ENCODE peak calls at places on chromosomes 5 and 9, in six cellular contexts. E is fibroblast of lung, C is adrenal gland, K is astrocyte of the spinal cord, Y is body of pancreas, G is fibroblast of mammary gland. L is an unnamed sample.

GRCh38 chr5:10582512-10582897 is 18.6 kb downstream of the ANKRD33B start:
- DNase-seq in E (no peak), C (peak; percentile 21), K (no peak), Y (no peak), G (no peak), L (no peak)

GRCh38 chr9:37904647-37905505 is 949 bp upstream of the SLC25A51 start:
- DNase-seq in E (peak; percentile 64), C (peak; percentile 57), K (no peak), Y (no peak), G (peak; percentile 61), L (peak; percentile 67)

GRCh38 chr5:159094745-159095144 is 5.0 kb downstream of the EBF1 start:
- DNase-seq in E (peak; percentile 85), C (peak; percentile 81), K (peak; percentile 87), Y (peak; percentile 51), G (peak; percentile 95), L (no peak)

GRCh38 chr9:135015986-135016640 is 71.4 kb upstream of the OLFM1 start:
- DNase-seq in E (no peak), C (no peak), K (no peak), Y (no peak), G (no peak), L (no peak)

GRCh38 chr9:112176410-112177010 is 1.4 kb upstream of the SUSD1 start:
- DNase-seq in E (peak; percentile 25), C (peak; percentile 27), K (no peak), Y (no peak), G (no peak), L (no peak)

GRCh38 chr5:121199238-121199999 is 652.3 kb upstream of the FTMT start:
- DNase-seq in E (peak; percentile 96), C (no peak), K (peak; percentile 55), Y (no peak), G (peak; percentile 83), L (peak; percentile 90)

GRCh38 chr5:169181785-169182184 is 119.2 kb downstream of the SLIT3 start:
- DNase-seq in E (no peak), C (no peak), K (no peak), Y (no peak), G (peak; percentile 23), L (peak; percentile 43)

GRCh38 chr9:130498298-130498917 is 53.6 kb downstream of the ASS1 start:
- DNase-seq in E (no peak), C (no peak), K (no peak), Y (no peak), G (peak; percentile 39), L (peak; percentile 23)

GRCh38 chr9:93949073-93949693 is 6.0 kb downstream of the BARX1 start:
- DNase-seq in E (no peak), C (no peak), K (no peak), Y (no peak), G (no peak), L (no peak)

GRCh38 chr5:178589180-178590140 is 733 bp downstream of the COL23A1 start:
- DNase-seq in E (peak; percentile 16), C (no peak), K (no peak), Y (no peak), G (no peak), L (peak; percentile 61)

GRCh38 chr5:128358826-128359225 is 179.2 kb downstream of the FBN2 start:
- DNase-seq in E (peak; percentile 29), C (no peak), K (peak; percentile 64), Y (no peak), G (peak; percentile 53), L (peak; percentile 14)

GRCh38 chr9:117232266-117232665 is 182.6 kb downstream of the ASTN2 start:
- DNase-seq in E (no peak), C (no peak), K (no peak), Y (no peak), G (no peak), L (no peak)

GRCh38 chr5:143496928-143497327 is 93.4 kb upstream of the NR3C1 start:
- DNase-seq in E (no peak), C (no peak), K (no peak), Y (no peak), G (no peak), L (no peak)

GRCh38 chr5:142576303-142576702 is 109.6 kb downstream of the FGF1 start:
- DNase-seq in E (no peak), C (no peak), K (no peak), Y (no peak), G (no peak), L (no peak)

GRCh38 chr9:21761309-21761901 is 41.0 kb upstream of the MTAP start:
- DNase-seq in E (no peak), C (no peak), K (peak; percentile 36), Y (no peak), G (peak; percentile 15), L (no peak)

GRCh38 chr5:115601709-115602584 is at the start of gene TICAM2:
- DNase-seq in E (peak; percentile 69), C (peak; percentile 85), K (peak; percentile 74), Y (peak; percentile 57), G (peak; percentile 81), L (peak; percentile 88)

GRCh38 chr5:34996236-34996635 is 51.5 kb downstream of the AGXT2 start:
- DNase-seq in E (no peak), C (no peak), K (no peak), Y (no peak), G (no peak), L (no peak)

GRCh38 chr5:63213256-63213655 is 634.6 kb downstream of the LRRC70 start:
- DNase-seq in E (no peak), C (no peak), K (no peak), Y (no peak), G (no peak), L (no peak)
- H3K4me3 ChIP-seq in E (no peak overlapping the region), C (no peak overlapping the region), K (no peak overlapping the region), Y (no peak overlapping the region), G (no peak overlapping the region), L (no peak overlapping the region)

DNA sequence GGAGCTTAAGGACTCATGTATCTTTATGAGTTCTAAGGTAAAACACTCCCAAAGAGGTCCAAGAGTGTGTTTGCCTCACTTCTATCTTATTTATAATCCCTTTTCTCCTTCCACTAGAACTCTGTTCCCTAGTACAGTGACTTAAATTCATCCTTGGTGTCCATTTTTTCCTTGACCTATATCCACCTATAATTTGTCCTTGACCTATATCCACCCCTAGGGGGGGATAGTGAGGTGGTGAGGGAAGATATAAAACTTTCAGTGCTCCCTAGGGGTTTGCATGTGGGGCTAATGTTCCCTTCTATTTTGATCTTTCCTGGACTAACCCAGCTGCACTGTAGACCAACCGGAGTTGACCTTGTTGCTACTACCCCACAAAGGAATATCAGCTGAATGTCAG is 83.5 kb upstream of the GNAQ start:
- DNase-seq in E (no peak), C (no peak), K (no peak), Y (no peak), G (peak; percentile 9), L (peak; percentile 15)
- TF ChIP-seq CTCF in E (peak; percentile 30), C (peak; percentile 12), K (peak; percentile 34), Y (no peak), G (peak; percentile 44), L (peak; percentile 12)

DNA sequence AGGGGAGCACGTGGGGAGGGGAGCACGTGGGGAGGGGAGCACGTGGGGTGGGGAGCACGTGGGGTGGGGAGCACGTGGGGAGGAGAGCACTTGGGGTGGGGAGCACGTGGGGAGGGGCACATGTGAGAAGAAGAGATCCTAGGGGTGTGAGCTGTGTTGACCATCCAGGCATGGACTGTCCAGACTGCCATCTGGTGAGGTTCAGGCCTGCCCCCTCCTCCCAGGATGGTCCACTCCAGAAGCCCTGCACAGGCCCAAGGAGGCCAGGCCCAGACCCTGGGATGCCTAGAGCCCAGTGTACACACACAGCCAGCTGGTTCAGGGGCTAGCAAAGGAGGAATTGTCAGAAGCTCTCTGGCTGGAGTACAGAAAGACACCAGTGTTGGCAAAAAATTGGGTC is 2.3 kb downstream of the SNAPC4 start:
- DNase-seq in E (no peak), C (no peak), K (no peak), Y (no peak), G (no peak), L (no peak)
- H3K4me3 ChIP-seq in E (no peak overlapping the region), C (no peak overlapping the region), K (no peak overlapping the region), Y (no peak overlapping the region), G (no peak overlapping the region), L (no peak overlapping the region)

GRCh38 chr5:78631931-78632330 is 16.6 kb downstream of the LHFPL2 start:
- DNase-seq in E (no peak), C (no peak), K (no peak), Y (no peak), G (no peak), L (no peak)

GRCh38 chr5:78636682-78637081 is 11.9 kb downstream of the LHFPL2 start:
- DNase-seq in E (no peak), C (no peak), K (no peak), Y (no peak), G (no peak), L (no peak)

GRCh38 chr5:78632467-78632866 is 16.1 kb downstream of the LHFPL2 start:
- DNase-seq in E (no peak), C (no peak), K (no peak), Y (no peak), G (no peak), L (no peak)

GRCh38 chr5:78633710-78634109 is 14.9 kb downstream of the LHFPL2 start:
- DNase-seq in E (peak; percentile 66), C (no peak), K (peak; percentile 77), Y (no peak), G (peak; percentile 65), L (peak; percentile 75)

GRCh38 chr5:78634634-78635033 is 13.9 kb downstream of the LHFPL2 start:
- DNase-seq in E (peak; percentile 34), C (no peak), K (no peak), Y (no peak), G (peak; percentile 46), L (peak; percentile 52)
- TF ChIP-seq CTCF in E (no peak), C (peak; percentile 31), K (peak; percentile 22), Y (no peak), G (peak; percentile 33), L (peak; percentile 7)

DNA sequence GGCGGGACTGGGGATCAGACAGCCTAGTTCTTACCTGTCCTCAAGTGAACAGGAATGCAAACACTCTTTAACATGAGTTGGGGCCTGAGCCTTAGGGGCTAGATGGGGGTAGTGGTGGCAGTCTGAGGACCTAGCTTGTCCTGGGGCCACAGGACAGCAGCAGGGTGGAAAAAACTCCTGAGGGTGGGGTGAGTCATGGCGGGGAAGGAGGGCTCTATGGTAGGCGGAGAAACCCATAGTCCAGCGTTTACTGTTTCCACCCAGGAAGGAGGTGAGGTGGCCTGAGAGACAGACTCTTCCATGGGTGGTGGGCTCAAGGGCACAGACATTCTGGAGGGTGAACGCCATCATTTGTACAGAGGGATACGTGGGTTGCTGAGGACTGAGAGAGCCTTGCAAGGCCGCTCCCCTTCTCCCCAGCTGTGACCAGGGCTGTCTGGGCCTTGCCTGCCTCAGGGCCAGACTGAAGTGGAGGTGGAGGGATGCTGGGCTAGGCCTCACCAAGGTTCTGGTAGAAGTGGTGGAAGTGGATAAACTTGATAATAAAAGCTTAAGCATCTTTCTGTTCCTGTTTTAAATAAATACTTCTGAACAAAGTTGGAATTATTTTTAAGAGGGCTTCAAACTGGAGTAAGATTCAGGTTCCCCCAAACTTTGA is 1.1 kb upstream of the TSPAN17 start:
- DNase-seq in E (no peak), C (no peak), K (no peak), Y (no peak), G (no peak), L (no peak)
- H3K4me3 ChIP-seq in E (no peak overlapping the region), C (no peak overlapping the region), K (no peak overlapping the region), Y (no peak overlapping the region), G (no peak overlapping the region), L (no peak overlapping the region)

DNA sequence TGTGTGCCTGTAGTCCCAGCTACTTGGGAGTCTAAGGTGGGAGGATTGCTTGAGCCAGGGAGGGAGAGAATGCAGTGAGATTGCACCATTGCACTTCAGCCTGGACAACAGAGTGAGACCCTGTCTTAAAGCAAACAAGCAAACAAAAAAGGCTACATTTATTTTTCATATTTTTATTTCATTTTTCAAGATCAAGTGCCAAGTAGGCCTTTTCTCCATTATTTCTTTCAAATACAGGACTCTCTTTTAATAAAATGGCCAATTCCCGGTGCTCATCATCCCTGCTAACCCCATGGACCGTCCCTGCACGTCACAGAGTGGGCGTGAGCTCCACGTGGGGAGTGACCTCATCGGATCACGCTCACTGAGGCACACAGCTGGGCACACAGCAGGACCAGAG is 9.3 kb upstream of the GBGT1 start:
- DNase-seq in E (no peak), C (peak; percentile 11), K (no peak), Y (no peak), G (no peak), L (no peak)
- TF ChIP-seq CTCF in E (no peak), C (no peak), K (no peak), Y (no peak), G (no peak), L (no peak)

L was measured in foreskin fibroblast.